ENCODE peak calls at places on chromosomes 5 and 9, in six cellular contexts. Q is dorsolateral prefrontal cortex, M is breast epithelium, V is MM.1S, Y is cardiac muscle cell, L is mucosa of descending colon. G is an unnamed sample.

GRCh38 chr9:92639791-92640271 is 30.1 kb downstream of the IPPK start:
- DNase-seq in L (no peak), Q (peak; percentile 18), V (no peak), Y (no peak), M (no peak), G (no peak)

GRCh38 chr5:137148128-137148527 is 351.0 kb downstream of the SPOCK1 start:
- DNase-seq in Y (no peak), Q (no peak), V (no peak), L (no peak), M (no peak), G (no peak)

GRCh38 chr5:139414601-139415121 is 10.8 kb upstream of the SPATA24 start:
- DNase-seq in M (no peak), Q (no peak), V (peak; percentile 88), L (no peak), Y (no peak), G (no peak)

GRCh38 chr5:99004960-99005359 is 76.2 kb upstream of the CHD1 start:
- DNase-seq in Q (no peak), M (no peak), Y (no peak), L (no peak), V (no peak), G (peak; percentile 64)

GRCh38 chr5:44388504-44389409 is 463 bp downstream of the FGF10 start:
- DNase-seq in V (no peak), Q (no peak), M (no peak), Y (peak; percentile 71), L (no peak), G (no peak)

GRCh38 chr9:110031511-110032173 is 176.3 kb downstream of the C9orf152 start:
- DNase-seq in V (no peak), Q (no peak), M (no peak), L (no peak), Y (no peak), G (no peak)

GRCh38 chr5:55096860-55097259 is 5.6 kb upstream of the GZMA start:
- DNase-seq in Y (no peak), V (peak; percentile 11), L (no peak), Q (no peak), M (no peak), G (no peak)

GRCh38 chr9:129874261-129875101 is 39.2 kb downstream of the USP20 start:
- DNase-seq in L (no peak), Y (no peak), V (no peak), M (no peak), Q (no peak), G (no peak)

GRCh38 chr9:131590449-131590848 is 45.1 kb downstream of the PRRT1B start:
- DNase-seq in Y (no peak), L (no peak), Q (no peak), V (no peak), M (no peak), G (no peak)

GRCh38 chr9:79976501-79977444 is 405.0 kb downstream of the TLE4 start:
- DNase-seq in Q (no peak), V (no peak), M (no peak), L (no peak), Y (no peak), G (no peak)

GRCh38 chr5:82480331-82480730 is 202.2 kb upstream of the RPS23 start:
- DNase-seq in M (no peak), V (no peak), L (no peak), Y (peak; percentile 34), Q (no peak), G (no peak)

GRCh38 chr5:82111191-82111590 is 139.4 kb downstream of the ATG10 start:
- DNase-seq in V (peak; percentile 73), Q (no peak), Y (no peak), M (no peak), L (no peak), G (peak; percentile 10)

GRCh38 chr9:114299286-114300152 is 23.4 kb upstream of the ORM1 start:
- DNase-seq in Q (no peak), Y (no peak), L (no peak), V (no peak), M (no peak), G (no peak)

GRCh38 chr5:86332851-86333250 is 284.9 kb upstream of the COX7C start:
- DNase-seq in V (no peak), Q (no peak), Y (no peak), M (no peak), L (no peak), G (no peak)

GRCh38 chr9:98168952-98169488 is 23.4 kb downstream of the CORO2A start:
- DNase-seq in Y (no peak), V (no peak), Q (no peak), M (no peak), L (peak; percentile 67), G (peak; percentile 93)

GRCh38 chr9:85527331-85528015 is 214.3 kb downstream of the AGTPBP1 start:
- DNase-seq in Y (no peak), V (no peak), M (no peak), Q (peak; percentile 86), L (no peak), G (no peak)

GRCh38 chr5:34491251-34491620 is 164.9 kb upstream of the RAI14 start:
- DNase-seq in Q (no peak), Y (peak; percentile 18), L (no peak), V (no peak), M (no peak), G (no peak)

GRCh38 chr5:125034331-125034730 is 287.9 kb upstream of the ZNF608 start:
- DNase-seq in Y (no peak), L (peak; percentile 79), Q (no peak), V (no peak), M (no peak), G (no peak)

GRCh38 chr5:36756848-36757247 is 119.7 kb upstream of the NIPBL start:
- DNase-seq in M (no peak), L (peak; percentile 65), V (no peak), Q (no peak), Y (no peak), G (no peak)

GRCh38 chr5:90096415-90097081 is 313.0 kb downstream of the CETN3 start:
- DNase-seq in L (no peak), M (no peak), V (no peak), Y (peak; percentile 63), Q (no peak), G (no peak)

GRCh38 chr5:6715758-6716633 is 2.8 kb downstream of the TENT4A start:
- DNase-seq in M (peak; percentile 14), Q (no peak), V (peak; percentile 58), L (no peak), Y (no peak), G (no peak)

GRCh38 chr5:146565764-146566163 is 49.8 kb upstream of the GPR151 start:
- DNase-seq in L (no peak), Y (peak; percentile 72), Q (no peak), V (peak; percentile 70), M (no peak), G (peak; percentile 66)

GRCh38 chr9:90022474-90022873 is 417.7 kb downstream of the GADD45G start:
- DNase-seq in M (no peak), V (no peak), Q (no peak), L (no peak), Y (no peak), G (no peak)
- TF ChIP-seq CTCF in M (no peak), V (no peak), Q (no peak), L (no peak), Y (no peak), G (no peak)

GRCh38 chr9:3946840-3947239 is 353.0 kb downstream of the GLIS3 start:
- DNase-seq in M (no peak), Q (no peak), Y (no peak), L (no peak), V (no peak), G (no peak)

GRCh38 chr9:3939820-3940219 is 360.0 kb downstream of the GLIS3 start:
- DNase-seq in L (no peak), V (no peak), Q (no peak), Y (no peak), M (no peak), G (no peak)

GRCh38 chr9:3941758-3942157 is 358.1 kb downstream of the GLIS3 start:
- DNase-seq in Q (no peak), Y (no peak), V (no peak), L (no peak), M (no peak), G (no peak)

GRCh38 chr9:3936520-3937235 is 363.2 kb downstream of the GLIS3 start:
- DNase-seq in V (no peak), L (no peak), Q (no peak), M (no peak), Y (peak; percentile 11), G (no peak)

DNA sequence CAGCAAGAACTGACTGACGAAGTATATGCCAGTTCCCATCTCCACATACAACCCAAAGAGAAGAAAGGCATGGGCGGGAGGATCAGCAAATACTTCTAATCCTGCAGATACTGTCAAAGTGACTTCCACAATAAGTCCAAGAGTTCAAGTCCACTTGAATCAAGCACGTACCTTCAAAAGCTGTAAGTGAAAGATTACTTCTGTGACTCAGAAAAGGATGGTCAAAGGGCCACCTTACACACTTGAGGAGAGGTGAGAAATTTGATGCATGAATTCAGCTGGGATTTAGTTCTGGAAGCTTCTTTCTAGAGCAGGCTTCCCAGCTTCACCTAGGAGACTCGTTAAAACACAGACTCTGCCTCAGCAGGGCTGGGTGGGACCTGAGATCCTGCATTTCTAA is 357.5 kb downstream of the GLIS3 start:
- DNase-seq in Q (no peak), L (no peak), Y (no peak), M (no peak), V (no peak), G (no peak)
- TF ChIP-seq CTCF in Q (no peak), L (no peak), Y (no peak), M (no peak), V (no peak), G (no peak)

GRCh38 chr9:7481570-7481969 is 318.0 kb downstream of the DMAC1 start:
- DNase-seq in M (no peak), Q (no peak), L (no peak), V (no peak), Y (no peak), G (no peak)

GRCh38 chr9:7479300-7479699 is 320.3 kb downstream of the DMAC1 start:
- DNase-seq in M (no peak), V (no peak), Q (no peak), L (no peak), Y (no peak), G (no peak)
- TF ChIP-seq CTCF in M (no peak), V (no peak), Q (no peak), L (no peak), Y (peak; percentile 9), G (no peak)

GRCh38 chr5:149767278-149767550 is 37.1 kb downstream of the PPARGC1B start:
- DNase-seq in M (no peak), Y (no peak), V (no peak), L (no peak), Q (no peak), G (no peak)

GRCh38 chr5:149766460-149767277 is 36.6 kb downstream of the PPARGC1B start:
- DNase-seq in L (peak; percentile 8), Q (no peak), Y (no peak), V (no peak), M (no peak), G (no peak)

GRCh38 chr5:149762958-149763630 is 33.0 kb downstream of the PPARGC1B start:
- DNase-seq in Q (no peak), Y (peak; percentile 88), L (peak; percentile 17), M (no peak), V (no peak), G (no peak)

GRCh38 chr5:149764086-149764485 is 34.0 kb downstream of the PPARGC1B start:
- DNase-seq in Q (no peak), M (no peak), V (no peak), L (peak; percentile 18), Y (no peak), G (no peak)

DNA sequence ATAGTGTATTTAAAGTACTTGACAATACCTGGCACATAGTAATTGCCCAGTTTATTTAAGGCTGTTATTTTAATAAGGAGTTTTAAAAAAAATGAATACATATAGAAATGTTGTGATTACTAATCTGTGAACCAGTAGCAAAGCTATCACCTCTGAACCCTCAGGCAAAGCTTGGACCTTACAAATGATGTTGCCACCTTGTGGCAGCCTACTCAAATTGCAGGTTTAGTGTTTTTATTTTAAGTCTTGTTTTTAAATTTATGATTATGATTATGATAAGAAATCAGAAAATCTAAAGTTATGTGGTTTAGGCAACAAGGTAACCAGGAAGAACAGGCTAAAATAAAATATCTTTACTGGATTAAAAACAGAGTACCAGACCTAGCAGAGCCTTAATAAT is 35.8 kb downstream of the PPARGC1B start:
- DNase-seq in L (no peak), M (no peak), V (peak; percentile 18), Q (no peak), Y (no peak), G (no peak)
- TF ChIP-seq CTCF in L (no peak), M (no peak), V (peak; percentile 50), Q (no peak), Y (peak; percentile 22), G (peak; percentile 35)

G was measured in GM13977.